ENCODE peak calls at places on chromosomes 3 and 15, in five cellular contexts. One of them, this sample, is unnamed.

GRCh38 chr3:107206141-107206540 is 171.1 kb upstream of the CCDC54 start:
- DNase-seq in RWPE1: peak; percentile 49
- DNase-seq in breast epithelium: no peak
- DNase-seq in cardiac muscle cell: peak; percentile 68
- DNase-seq in bronchial epithelial cell: peak; percentile 49
- DNase-seq in this sample: no peak

GRCh38 chr3:111045564-111045963 is 26.1 kb upstream of the NECTIN3 start:
- DNase-seq in cardiac muscle cell: no peak
- DNase-seq in RWPE1: no peak
- DNase-seq in breast epithelium: no peak
- DNase-seq in bronchial epithelial cell: peak; percentile 34
- DNase-seq in this sample: no peak

GRCh38 chr3:37096972-37097371 is 77.4 kb downstream of the LRRFIP2 start:
- DNase-seq in RWPE1: no peak
- DNase-seq in cardiac muscle cell: no peak
- DNase-seq in bronchial epithelial cell: no peak
- DNase-seq in breast epithelium: no peak
- DNase-seq in this sample: no peak

GRCh38 chr3:169072494-169072893 is 591.0 kb downstream of the MECOM start:
- DNase-seq in bronchial epithelial cell: no peak
- DNase-seq in RWPE1: no peak
- DNase-seq in breast epithelium: no peak
- DNase-seq in cardiac muscle cell: no peak
- DNase-seq in this sample: no peak

GRCh38 chr3:161920196-161920595 is 423.6 kb downstream of the OTOL1 start:
- DNase-seq in RWPE1: no peak
- DNase-seq in breast epithelium: no peak
- DNase-seq in bronchial epithelial cell: no peak
- DNase-seq in cardiac muscle cell: no peak
- DNase-seq in this sample: no peak

GRCh38 chr3:175989161-175989560 is 1130.0 kb downstream of the NAALADL2 start:
- DNase-seq in bronchial epithelial cell: no peak
- DNase-seq in breast epithelium: no peak
- DNase-seq in cardiac muscle cell: no peak
- DNase-seq in RWPE1: no peak
- DNase-seq in this sample: no peak

GRCh38 chr3:149898771-149899170 is 71.9 kb downstream of the PFN2 start:
- DNase-seq in cardiac muscle cell: peak; percentile 24
- DNase-seq in bronchial epithelial cell: peak; percentile 12
- DNase-seq in RWPE1: no peak
- DNase-seq in breast epithelium: no peak
- DNase-seq in this sample: no peak

GRCh38 chr15:70856884-70857546 is 3.1 kb upstream of the LARP6 start:
- DNase-seq in cardiac muscle cell: no peak
- DNase-seq in bronchial epithelial cell: peak; percentile 96
- DNase-seq in RWPE1: peak; percentile 82
- DNase-seq in breast epithelium: no peak
- DNase-seq in this sample: no peak

GRCh38 chr3:156449712-156450574 is 105.0 kb downstream of the SSR3 start:
- DNase-seq in cardiac muscle cell: peak; percentile 65
- DNase-seq in breast epithelium: no peak
- DNase-seq in bronchial epithelial cell: peak; percentile 57
- DNase-seq in RWPE1: peak; percentile 46
- DNase-seq in this sample: no peak

GRCh38 chr15:36756707-36757106 is 177.3 kb downstream of the CDIN1 start:
- DNase-seq in RWPE1: no peak
- DNase-seq in breast epithelium: no peak
- DNase-seq in bronchial epithelial cell: no peak
- DNase-seq in cardiac muscle cell: no peak
- DNase-seq in this sample: no peak

GRCh38 chr3:27467545-27467944 is 16.6 kb downstream of the SLC4A7 start:
- DNase-seq in cardiac muscle cell: peak; percentile 2
- DNase-seq in bronchial epithelial cell: peak; percentile 55
- DNase-seq in breast epithelium: no peak
- DNase-seq in RWPE1: peak; percentile 24
- DNase-seq in this sample: no peak

GRCh38 chr3:492586-493296 is 296.2 kb downstream of the CHL1 start:
- DNase-seq in breast epithelium: no peak
- DNase-seq in cardiac muscle cell: no peak
- DNase-seq in bronchial epithelial cell: peak; percentile 36
- DNase-seq in RWPE1: no peak
- DNase-seq in this sample: no peak

GRCh38 chr3:158936530-158937113 is 134.8 kb downstream of the MFSD1 start:
- DNase-seq in RWPE1: no peak
- DNase-seq in breast epithelium: no peak
- DNase-seq in cardiac muscle cell: no peak
- DNase-seq in bronchial epithelial cell: peak; percentile 28
- DNase-seq in this sample: no peak

GRCh38 chr15:84658080-84658787 is at the start of gene NMB:
- DNase-seq in cardiac muscle cell: peak; percentile 91
- DNase-seq in bronchial epithelial cell: peak; percentile 49
- DNase-seq in breast epithelium: peak; percentile 72
- DNase-seq in RWPE1: peak; percentile 85
- DNase-seq in this sample: peak; percentile 83

GRCh38 chr15:47500823-47501222 is 216.5 kb upstream of the SEMA6D start:
- DNase-seq in RWPE1: no peak
- DNase-seq in breast epithelium: no peak
- DNase-seq in cardiac muscle cell: no peak
- DNase-seq in bronchial epithelial cell: no peak
- DNase-seq in this sample: no peak
- TF ChIP-seq CTCF in RWPE1: no peak
- TF ChIP-seq CTCF in breast epithelium: no peak
- TF ChIP-seq CTCF in cardiac muscle cell: peak; percentile 8
- TF ChIP-seq CTCF in bronchial epithelial cell: no peak
- TF ChIP-seq CTCF in this sample: no peak

GRCh38 chr3:114370537-114371174 is 76.8 kb downstream of the TIGIT start:
- DNase-seq in RWPE1: no peak
- DNase-seq in bronchial epithelial cell: no peak
- DNase-seq in breast epithelium: no peak
- DNase-seq in cardiac muscle cell: no peak
- DNase-seq in this sample: no peak
- TF ChIP-seq CTCF in RWPE1: no peak
- TF ChIP-seq CTCF in bronchial epithelial cell: no peak
- TF ChIP-seq CTCF in breast epithelium: no peak
- TF ChIP-seq CTCF in cardiac muscle cell: no peak
- TF ChIP-seq CTCF in this sample: no peak

DNA sequence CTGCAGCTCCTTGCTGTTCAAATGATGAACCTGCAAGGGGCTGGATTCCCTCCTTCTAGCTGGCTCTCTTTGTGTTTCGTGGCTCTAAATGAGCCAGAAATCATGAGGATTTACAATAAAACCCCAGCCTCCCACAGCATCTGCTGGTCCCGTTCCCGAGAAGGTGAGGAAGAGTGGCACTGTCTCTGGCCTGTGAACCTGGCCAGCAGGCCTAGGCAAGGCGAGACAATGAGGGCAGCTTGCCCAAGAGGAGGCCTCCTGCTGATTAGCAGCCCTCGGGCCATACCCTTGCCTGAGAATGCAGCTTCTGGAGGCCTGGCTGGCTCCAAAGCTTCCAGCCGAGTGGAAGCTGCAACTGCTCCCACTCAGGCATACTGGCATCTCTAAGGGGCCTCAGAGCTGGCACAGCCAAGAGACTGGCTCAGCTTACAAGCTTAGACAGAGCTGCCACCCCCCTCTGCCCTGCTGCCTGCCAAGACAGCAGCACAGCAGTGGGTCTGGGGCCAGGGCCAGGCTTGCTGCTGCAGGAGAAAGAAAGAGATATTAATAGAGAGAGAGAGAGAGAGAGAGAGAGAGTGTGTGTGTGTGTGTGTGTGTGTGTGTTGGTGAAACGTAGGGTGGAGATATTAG is 76.5 kb downstream of the HMG20A start:
- DNase-seq in cardiac muscle cell: peak; percentile 35
- DNase-seq in breast epithelium: peak; percentile 69
- DNase-seq in RWPE1: no peak
- DNase-seq in bronchial epithelial cell: no peak
- DNase-seq in this sample: no peak
- TF ChIP-seq CTCF in cardiac muscle cell: no peak
- TF ChIP-seq CTCF in breast epithelium: no peak
- TF ChIP-seq CTCF in RWPE1: peak; percentile 73
- TF ChIP-seq CTCF in bronchial epithelial cell: no peak
- TF ChIP-seq CTCF in this sample: no peak

DNA sequence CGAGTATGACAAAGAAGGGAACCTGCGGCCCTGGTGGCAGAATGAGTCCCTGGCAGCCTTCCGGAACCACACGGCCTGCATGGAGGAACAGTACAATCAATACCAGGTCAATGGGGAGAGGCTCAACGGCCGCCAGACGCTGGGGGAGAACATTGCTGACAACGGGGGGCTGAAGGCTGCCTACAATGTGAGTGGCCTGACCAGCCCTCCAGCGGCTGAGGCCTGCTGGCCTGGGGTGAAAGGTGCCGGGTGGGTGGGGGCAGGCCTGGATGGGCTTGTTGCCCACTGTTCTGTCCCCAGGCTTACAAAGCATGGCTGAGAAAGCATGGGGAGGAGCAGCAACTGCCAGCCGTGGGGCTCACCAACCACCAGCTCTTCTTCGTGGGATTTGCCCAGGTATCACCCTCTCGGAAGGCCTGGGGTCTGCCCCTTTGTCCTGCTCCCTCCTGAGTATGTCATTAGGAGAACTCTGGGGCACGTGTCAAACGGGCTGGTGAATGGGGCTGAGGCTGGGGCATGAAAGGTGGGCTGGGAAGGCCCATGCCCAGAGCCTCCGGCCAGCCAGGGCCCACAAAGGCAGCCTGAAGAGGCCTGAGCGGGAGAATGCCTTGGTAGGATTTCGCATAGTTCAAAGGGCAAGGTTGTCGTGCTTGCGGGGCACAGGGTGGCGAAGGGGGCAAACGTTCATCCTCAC is 7.8 kb upstream of the PSMD2 start:
- DNase-seq in RWPE1: no peak
- DNase-seq in bronchial epithelial cell: no peak
- DNase-seq in cardiac muscle cell: no peak
- DNase-seq in breast epithelium: no peak
- DNase-seq in this sample: no peak
- TF ChIP-seq CTCF in RWPE1: no peak
- TF ChIP-seq CTCF in bronchial epithelial cell: no peak
- TF ChIP-seq CTCF in cardiac muscle cell: no peak
- TF ChIP-seq CTCF in breast epithelium: no peak
- TF ChIP-seq CTCF in this sample: no peak

DNA sequence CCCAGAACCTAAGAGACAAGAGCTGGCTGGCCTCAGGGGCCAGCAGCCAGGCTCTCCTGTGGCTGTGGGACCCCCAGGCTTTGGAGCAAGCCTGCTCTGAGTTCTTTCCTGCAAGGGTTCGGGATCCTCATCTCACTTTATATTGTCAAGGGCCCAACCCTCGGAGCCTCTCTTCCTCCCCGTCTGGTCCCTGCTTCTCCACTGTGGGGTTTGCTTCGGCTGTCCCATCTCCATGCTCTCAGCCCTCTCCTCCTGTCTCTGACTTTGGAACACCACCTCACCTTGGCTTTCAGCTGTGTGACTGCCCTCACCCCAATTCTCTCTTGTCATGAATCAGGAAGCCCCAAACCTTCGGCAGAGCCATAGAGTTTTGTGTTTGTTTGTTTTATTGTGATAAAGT is 30.0 kb downstream of the MRAS start:
- DNase-seq in RWPE1: no peak
- DNase-seq in cardiac muscle cell: no peak
- DNase-seq in bronchial epithelial cell: no peak
- DNase-seq in breast epithelium: no peak
- DNase-seq in this sample: no peak
- TF ChIP-seq CTCF in RWPE1: no peak
- TF ChIP-seq CTCF in cardiac muscle cell: no peak
- TF ChIP-seq CTCF in bronchial epithelial cell: no peak
- TF ChIP-seq CTCF in breast epithelium: no peak
- TF ChIP-seq CTCF in this sample: no peak

GRCh38 chr3:11736136-11736833 is 92.6 kb upstream of the VGLL4 start:
- DNase-seq in breast epithelium: no peak
- DNase-seq in bronchial epithelial cell: no peak
- DNase-seq in cardiac muscle cell: no peak
- DNase-seq in RWPE1: no peak
- DNase-seq in this sample: no peak

GRCh38 chr3:11733914-11734313 is 90.2 kb upstream of the VGLL4 start:
- DNase-seq in bronchial epithelial cell: no peak
- DNase-seq in breast epithelium: no peak
- DNase-seq in cardiac muscle cell: no peak
- DNase-seq in RWPE1: no peak
- DNase-seq in this sample: no peak

GRCh38 chr3:11737742-11738141 is 94.0 kb upstream of the VGLL4 start:
- DNase-seq in breast epithelium: no peak
- DNase-seq in cardiac muscle cell: no peak
- DNase-seq in bronchial epithelial cell: no peak
- DNase-seq in RWPE1: no peak
- DNase-seq in this sample: no peak

GRCh38 chr3:11739123-11739522 is 95.4 kb upstream of the VGLL4 start:
- DNase-seq in bronchial epithelial cell: no peak
- DNase-seq in breast epithelium: no peak
- DNase-seq in cardiac muscle cell: no peak
- DNase-seq in RWPE1: no peak
- DNase-seq in this sample: no peak

GRCh38 chr3:11735638-11736037 is 91.9 kb upstream of the VGLL4 start:
- DNase-seq in breast epithelium: no peak
- DNase-seq in cardiac muscle cell: no peak
- DNase-seq in bronchial epithelial cell: no peak
- DNase-seq in RWPE1: no peak
- DNase-seq in this sample: no peak
- TF ChIP-seq CTCF in breast epithelium: no peak
- TF ChIP-seq CTCF in cardiac muscle cell: no peak
- TF ChIP-seq CTCF in bronchial epithelial cell: no peak
- TF ChIP-seq CTCF in RWPE1: no peak
- TF ChIP-seq CTCF in this sample: no peak

GRCh38 chr3:66836363-66837152 is 161.5 kb upstream of the KBTBD8 start:
- DNase-seq in breast epithelium: no peak
- DNase-seq in bronchial epithelial cell: peak; percentile 72
- DNase-seq in cardiac muscle cell: no peak
- DNase-seq in RWPE1: no peak
- DNase-seq in this sample: no peak
- TF ChIP-seq CTCF in breast epithelium: no peak
- TF ChIP-seq CTCF in bronchial epithelial cell: no peak
- TF ChIP-seq CTCF in cardiac muscle cell: no peak
- TF ChIP-seq CTCF in RWPE1: peak; percentile 31
- TF ChIP-seq CTCF in this sample: no peak